ENCODE peak calls at places on chromosomes 4 and X, in four cellular contexts. W is stimulated activated CD4-positive, alpha-beta T cell treated with anti-CD3 and anti-CD28 coated beads, TNF-alpha, amount 100 ng/mL, for 48 hours; H is HT1080; S is fibroblast of villous mesenchyme. O is an unnamed sample.

GRCh38 chr4:4456351-4456750 is 69.4 kb downstream of the NSG1 start:
- DNase-seq in W (no peak), H (peak), S (no peak), O (peak)

GRCh38 chrX:3244955-3245354 is 101.5 kb downstream of the MXRA5 start:
- DNase-seq in W (no peak), H (no peak), S (no peak), O (no peak)

GRCh38 chrX:66142351-66142750 is 21.7 kb upstream of the HEPH start:
- DNase-seq in W (no peak), H (no peak), S (no peak), O (no peak)

GRCh38 chrX:100817340-100817739 is 2.9 kb upstream of the CSTF2 start:
- DNase-seq in W (no peak), H (no peak), S (no peak), O (no peak)

GRCh38 chr4:128668566-128668965 is 140.9 kb upstream of the JADE1 start:
- DNase-seq in W (no peak), H (no peak), S (no peak), O (no peak)

GRCh38 chrX:68703849-68704248 is 56.4 kb downstream of the STARD8 start:
- DNase-seq in W (no peak), H (no peak), S (no peak), O (no peak)

GRCh38 chr4:4396628-4397440 is 9.9 kb downstream of the NSG1 start:
- DNase-seq in W (no peak), H (no peak), S (peak), O (peak)

GRCh38 chrX:79361192-79361870 is 5.8 kb downstream of the ITM2A start:
- DNase-seq in W (no peak), H (no peak), S (no peak), O (no peak)

GRCh38 chr4:80918004-80918403 is 112.5 kb upstream of the BMP3 start:
- DNase-seq in W (no peak), H (peak), S (peak), O (no peak)

GRCh38 chrX:64975989-64976672 is at the start of gene ZC4H2:
- DNase-seq in W (peak), H (peak), S (peak), O (peak)

GRCh38 chrX:70172226-70172625 is 5.1 kb upstream of the DGAT2L6 start:
- DNase-seq in W (no peak), H (no peak), S (no peak), O (no peak)

GRCh38 chr4:158588285-158588684 is 66.6 kb downstream of the RXFP1 start:
- DNase-seq in W (no peak), H (no peak), S (no peak), O (no peak)

GRCh38 chr4:75512336-75513211 is 1.6 kb downstream of the RCHY1 start:
- DNase-seq in W (no peak), H (peak), S (peak), O (peak)